ENCODE peak calls at places on chromosomes 2 and 18, in five cellular contexts. E, O, Z, G and A are unnamed samples.

GRCh38 chr18:1585881-1586488 is 681.3 kb downstream of the ADCYAP1 start:
- DNase-seq in E (no peak), O (no peak), Z (peak), G (no peak), A (no peak)

GRCh38 chr2:127195140-127196074 is 24.7 kb downstream of the CYP27C1 start:
- DNase-seq in E (no peak), O (no peak), Z (no peak), G (no peak), A (no peak)

GRCh38 chr2:191691016-191691725 is 13.2 kb downstream of the NABP1 start:
- DNase-seq in E (no peak), O (peak), Z (peak), G (no peak), A (no peak)

GRCh38 chr2:207223051-207223450 is 57.3 kb upstream of the KLF7 start:
- DNase-seq in E (no peak), O (no peak), Z (no peak), G (no peak), A (no peak)

GRCh38 chr2:192060161-192060560 is 134.6 kb downstream of the TMEFF2 start:
- DNase-seq in E (no peak), O (no peak), Z (no peak), G (no peak), A (no peak)

GRCh38 chr2:64873472-64873924 is 115.7 kb upstream of the SLC1A4 start:
- DNase-seq in E (peak), O (peak), Z (peak), G (no peak), A (peak)

GRCh38 chr18:22703883-22704626 is 229.1 kb upstream of the RBBP8 start:
- DNase-seq in E (no peak), O (no peak), Z (peak), G (no peak), A (no peak)

GRCh38 chr2:104215269-104216161 is 638.4 kb upstream of the POU3F3 start:
- DNase-seq in E (no peak), O (no peak), Z (no peak), G (no peak), A (no peak)

GRCh38 chr18:9643549-9643948 is 29.2 kb upstream of the PPP4R1 start:
- DNase-seq in E (no peak), O (no peak), Z (peak), G (no peak), A (no peak)

GRCh38 chr2:188909036-188909435 is 65.1 kb upstream of the COL3A1 start:
- DNase-seq in E (no peak), O (no peak), Z (no peak), G (no peak), A (no peak)

GRCh38 chr2:218261424-218262273 is 834 bp downstream of the GPBAR1 start:
- DNase-seq in E (no peak), O (no peak), Z (peak), G (no peak), A (no peak)

GRCh38 chr18:65938592-65939372 is 188.0 kb downstream of the CDH7 start:
- DNase-seq in E (peak), O (no peak), Z (peak), G (no peak), A (no peak)

GRCh38 chr18:23283933-23284430 is 148.7 kb downstream of the CABLES1 start:
- DNase-seq in E (no peak), O (no peak), Z (no peak), G (no peak), A (no peak)

GRCh38 chr18:56748698-56749268 is 97.6 kb downstream of the WDR7 start:
- DNase-seq in E (peak), O (no peak), Z (peak), G (no peak), A (peak)

GRCh38 chr18:22168360-22168921 is 948 bp upstream of the GATA6 start:
- DNase-seq in E (no peak), O (peak), Z (no peak), G (no peak), A (no peak)

GRCh38 chr2:239605976-239606375 is 205.2 kb upstream of the HDAC4 start:
- DNase-seq in E (no peak), O (no peak), Z (no peak), G (no peak), A (no peak)

GRCh38 chr2:227406177-227407031 is 18.7 kb upstream of the SCYGR1 start:
- DNase-seq in E (no peak), O (no peak), Z (peak), G (no peak), A (peak)

GRCh38 chr2:169362346-169363026 is at the start of gene LRP2:
- DNase-seq in E (no peak), O (no peak), Z (no peak), G (no peak), A (no peak)